ENCODE peak calls at places on chromosomes 11 and 22, in five cellular contexts. C is activated T-helper 1 cell treated with Interleukin-2 at 50 U/mL for 16 hours; T is pulmonary artery endothelial cell; M is activated CD4-positive, alpha-beta T cell treated with anti-CD3 and anti-CD28 coated beads, Interleukin-2, amount 10 ng/mL, durations not matched to agents 7 days and 5 days; H is head of caudate nucleus. Y is an unnamed sample.
A peak's percentile ranks its signal among the peaks of the same experiment; 100 is the strongest.

GRCh38 chr11:115611343-115611742 is 107.1 kb upstream of the CADM1 start:
- DNase-seq in C (no peak), T (no peak), M (no peak), H (no peak), Y (no peak)

GRCh38 chr11:64180871-64181270 is 5.1 kb upstream of the STIP1 start:
- DNase-seq in C (no peak), T (no peak), M (no peak), H (no peak), Y (no peak)

GRCh38 chr22:31439805-31440204 is 40.4 kb downstream of the DRG1 start:
- DNase-seq in C (no peak), T (no peak), M (no peak), H (no peak), Y (no peak)

GRCh38 chr11:96324912-96325311 is 18.1 kb downstream of the MAML2 start:
- DNase-seq in C (no peak), T (no peak), M (no peak), H (no peak), Y (no peak)

GRCh38 chr11:46342237-46342636 is 5.0 kb upstream of the DGKZ start:
- DNase-seq in C (peak; percentile 23), T (peak; percentile 32), M (peak; percentile 52), H (peak; percentile 45), Y (peak; percentile 85)

GRCh38 chr11:70038034-70038834 is 39.9 kb upstream of the ANO1 start:
- DNase-seq in C (no peak), T (no peak), M (no peak), H (no peak), Y (no peak)

GRCh38 chr22:47303161-47303890 is 540.9 kb downstream of the TBC1D22A start:
- DNase-seq in C (no peak), T (no peak), M (no peak), H (peak; percentile 11), Y (no peak)

GRCh38 chr11:63494936-63495335 is 4.0 kb upstream of the PLAAT5 start:
- DNase-seq in C (no peak), T (no peak), M (no peak), H (no peak), Y (no peak)

GRCh38 chr11:69891421-69892236 is 72.4 kb upstream of the FGF3 start:
- DNase-seq in C (no peak), T (no peak), M (no peak), H (no peak), Y (no peak)

GRCh38 chr11:114075891-114076441 is 16.5 kb downstream of the ZBTB16 start:
- DNase-seq in C (no peak), T (no peak), M (peak; percentile 32), H (no peak), Y (peak; percentile 57)

GRCh38 chr11:8699903-8700302 is 17.3 kb downstream of the RPL27A start:
- DNase-seq in C (no peak), T (no peak), M (no peak), H (peak; percentile 82), Y (peak; percentile 34)

GRCh38 chr11:18540207-18541009 is 13.7 kb upstream of the TSG101 start:
- DNase-seq in C (no peak), T (no peak), M (peak; percentile 14), H (no peak), Y (peak; percentile 43)

GRCh38 chr11:45921561-45922424 is 663 bp upstream of the LARGE2 start:
- DNase-seq in C (no peak), T (no peak), M (no peak), H (no peak), Y (no peak)

GRCh38 chr11:5489571-5490357 is 1.3 kb downstream of the OR52D1 start:
- DNase-seq in C (no peak), T (no peak), M (no peak), H (no peak), Y (no peak)

GRCh38 chr22:49464024-49464423 is 363.6 kb downstream of the BRD1 start:
- DNase-seq in C (no peak), T (no peak), M (no peak), H (no peak), Y (no peak)

GRCh38 chr22:37218771-37219411 is 6.6 kb upstream of the SSTR3 start:
- DNase-seq in C (peak; percentile 58), T (no peak), M (peak; percentile 90), H (no peak), Y (no peak)

GRCh38 chr11:57791321-57792059 is 29.9 kb downstream of the CTNND1 start:
- DNase-seq in C (no peak), T (no peak), M (no peak), H (no peak), Y (no peak)

GRCh38 chr11:297666-298405 is 1.5 kb downstream of the IFITM5 start:
- DNase-seq in C (no peak), T (no peak), M (peak; percentile 47), H (no peak), Y (no peak)

GRCh38 chr11:72719144-72719543 is 33.1 kb downstream of the ARAP1 start:
- DNase-seq in C (no peak), T (no peak), M (no peak), H (no peak), Y (no peak)

GRCh38 chr11:64742940-64743590 is 877 bp downstream of the RASGRP2 start:
- DNase-seq in C (peak; percentile 73), T (no peak), M (peak; percentile 69), H (peak; percentile 75), Y (peak; percentile 32)

GRCh38 chr22:42214625-42215415 is 55.6 kb downstream of the TCF20 start:
- DNase-seq in C (no peak), T (no peak), M (no peak), H (peak; percentile 90), Y (no peak)

GRCh38 chr22:24060375-24060788 is 49.3 kb downstream of the CABIN1 start:
- DNase-seq in C (no peak), T (peak; percentile 96), M (no peak), H (no peak), Y (peak; percentile 97)

GRCh38 chr11:120310875-120311274 is 14.2 kb upstream of the TLCD5 start:
- DNase-seq in C (no peak), T (no peak), M (no peak), H (no peak), Y (no peak)

GRCh38 chr11:94450061-94450460 is 43.6 kb downstream of the MRE11 start:
- DNase-seq in C (no peak), T (no peak), M (no peak), H (no peak), Y (peak; percentile 15)

GRCh38 chr22:49996532-49997220 is 15.9 kb downstream of the IL17REL start:
- DNase-seq in C (no peak), T (no peak), M (no peak), H (no peak), Y (no peak)

GRCh38 chr11:88631497-88631896 is 294.0 kb upstream of the CTSC start:
- DNase-seq in C (no peak), T (no peak), M (no peak), H (no peak), Y (no peak)

GRCh38 chr11:130580372-130580771 is 131.9 kb downstream of the ADAMTS15 start:
- DNase-seq in C (no peak), T (peak; percentile 19), M (no peak), H (peak; percentile 83), Y (peak; percentile 61)

GRCh38 chr11:108628812-108629211 is 35.2 kb upstream of the EXPH5 start:
- DNase-seq in C (no peak), T (no peak), M (no peak), H (no peak), Y (no peak)

GRCh38 chr11:94934362-94934761 is 39.0 kb downstream of the CWC15 start:
- DNase-seq in C (no peak), T (no peak), M (no peak), H (peak; percentile 27), Y (peak; percentile 55)

GRCh38 chr11:118232659-118233058 is 7.8 kb upstream of the JAML start:
- DNase-seq in C (no peak), T (no peak), M (no peak), H (no peak), Y (no peak)

GRCh38 chr22:39621826-39622225 is 51.3 kb downstream of the CACNA1I start:
- DNase-seq in C (no peak), T (no peak), M (no peak), H (no peak), Y (no peak)

GRCh38 chr11:92693146-92693545 is 276.3 kb upstream of the MTNR1B start:
- DNase-seq in C (no peak), T (no peak), M (no peak), H (no peak), Y (no peak)

GRCh38 chr11:9462806-9463537 is 2.2 kb downstream of the ZNF143 start:
- DNase-seq in C (no peak), T (no peak), M (no peak), H (no peak), Y (no peak)

GRCh38 chr11:45266693-45267451 is 19.3 kb downstream of the SYT13 start:
- DNase-seq in C (no peak), T (no peak), M (peak; percentile 8), H (no peak), Y (no peak)

GRCh38 chr11:74005721-74006517 is 3.0 kb downstream of the UCP3 start:
- DNase-seq in C (no peak), T (no peak), M (no peak), H (no peak), Y (no peak)

GRCh38 chr11:7965386-7965785 is at the start of gene NLRP10:
- DNase-seq in C (no peak), T (no peak), M (no peak), H (no peak), Y (no peak)

GRCh38 chr22:44941176-44941575 is 68.6 kb downstream of the PHF21B start:
- DNase-seq in C (no peak), T (no peak), M (no peak), H (no peak), Y (no peak)

GRCh38 chr22:41504397-41504796 is 35.5 kb downstream of the ACO2 start:
- DNase-seq in C (no peak), T (no peak), M (no peak), H (no peak), Y (no peak)